ENCODE peak calls at places on chromosomes 13 and 19, in four cellular contexts. One of them, this sample, is unnamed.

GRCh38 chr13:97474581-97474980 is 40.6 kb downstream of the RAP2A start:
- DNase-seq in NCI-H2081: no peak
- DNase-seq in mesenteric fat pad: no peak
- DNase-seq in DMS79: no peak
- DNase-seq in this sample: no peak

GRCh38 chr13:45527699-45528462 is 63.1 kb downstream of the COG3 start:
- DNase-seq in DMS79: no peak
- DNase-seq in mesenteric fat pad: no peak
- DNase-seq in NCI-H2081: no peak
- DNase-seq in this sample: no peak

GRCh38 chr13:36551445-36551844 is 119.2 kb downstream of the CCNA1 start:
- DNase-seq in NCI-H2081: no peak
- DNase-seq in mesenteric fat pad: no peak
- DNase-seq in DMS79: no peak
- DNase-seq in this sample: no peak

GRCh38 chr13:29474991-29475390 is 120.5 kb downstream of the SLC7A1 start:
- DNase-seq in NCI-H2081: no peak
- DNase-seq in mesenteric fat pad: no peak
- DNase-seq in DMS79: no peak
- DNase-seq in this sample: no peak

GRCh38 chr19:30911491-30911890 is 437.7 kb downstream of the TSHZ3 start:
- DNase-seq in NCI-H2081: no peak
- DNase-seq in DMS79: no peak
- DNase-seq in mesenteric fat pad: no peak
- DNase-seq in this sample: no peak

GRCh38 chr19:13016628-13017305 is 21.5 kb downstream of the NFIX start:
- DNase-seq in mesenteric fat pad: no peak
- DNase-seq in DMS79: no peak
- DNase-seq in NCI-H2081: no peak
- DNase-seq in this sample: no peak

GRCh38 chr13:107716741-107717140 is 498.6 kb downstream of the LIG4 start:
- DNase-seq in DMS79: no peak
- DNase-seq in mesenteric fat pad: no peak
- DNase-seq in NCI-H2081: no peak
- DNase-seq in this sample: no peak

GRCh38 chr19:42284641-42285341 is 15.7 kb downstream of the CIC start:
- DNase-seq in mesenteric fat pad: no peak
- DNase-seq in DMS79: no peak
- DNase-seq in NCI-H2081: no peak
- DNase-seq in this sample: no peak

GRCh38 chr13:31032574-31033095 is 100.2 kb downstream of the TEX26 start:
- DNase-seq in DMS79: no peak
- DNase-seq in NCI-H2081: no peak
- DNase-seq in mesenteric fat pad: no peak
- DNase-seq in this sample: no peak

GRCh38 chr13:112072531-112073244 is 5.7 kb downstream of the SOX1 start:
- DNase-seq in NCI-H2081: peak
- DNase-seq in mesenteric fat pad: no peak
- DNase-seq in DMS79: peak
- DNase-seq in this sample: no peak

GRCh38 chr13:51221674-51222509 is at the start of gene FAM124A:
- DNase-seq in mesenteric fat pad: no peak
- DNase-seq in DMS79: no peak
- DNase-seq in NCI-H2081: peak
- DNase-seq in this sample: no peak

GRCh38 chr19:1110809-1111640 is 7.2 kb downstream of the GPX4 start:
- DNase-seq in NCI-H2081: no peak
- DNase-seq in DMS79: no peak
- DNase-seq in mesenteric fat pad: no peak
- DNase-seq in this sample: no peak

GRCh38 chr19:43781630-43782310 is 997 bp upstream of the KCNN4 start:
- DNase-seq in mesenteric fat pad: no peak
- DNase-seq in DMS79: no peak
- DNase-seq in NCI-H2081: no peak
- DNase-seq in this sample: no peak

GRCh38 chr13:80340643-80341097 is 256 bp downstream of the SPRY2 start:
- DNase-seq in DMS79: no peak
- DNase-seq in mesenteric fat pad: no peak
- DNase-seq in NCI-H2081: peak
- DNase-seq in this sample: no peak

GRCh38 chr19:6076675-6077463 is 33.4 kb downstream of the RFX2 start:
- DNase-seq in NCI-H2081: no peak
- DNase-seq in mesenteric fat pad: no peak
- DNase-seq in DMS79: no peak
- DNase-seq in this sample: no peak

GRCh38 chr13:37277435-37278144 is 172.1 kb upstream of the CSNK1A1L start:
- DNase-seq in mesenteric fat pad: no peak
- DNase-seq in NCI-H2081: no peak
- DNase-seq in DMS79: no peak
- DNase-seq in this sample: no peak

GRCh38 chr19:43847246-43847645 is 20.1 kb downstream of the ZNF283 start:
- DNase-seq in mesenteric fat pad: no peak
- DNase-seq in NCI-H2081: no peak
- DNase-seq in DMS79: no peak
- DNase-seq in this sample: no peak

GRCh38 chr13:76643596-76643995 is 242.6 kb downstream of the KCTD12 start:
- DNase-seq in NCI-H2081: no peak
- DNase-seq in DMS79: no peak
- DNase-seq in mesenteric fat pad: no peak
- DNase-seq in this sample: no peak

GRCh38 chr13:33204130-33204927 is 81.2 kb downstream of the STARD13 start:
- DNase-seq in NCI-H2081: no peak
- DNase-seq in mesenteric fat pad: no peak
- DNase-seq in DMS79: no peak
- DNase-seq in this sample: no peak

GRCh38 chr19:540867-541637 is 2.8 kb upstream of the GZMM start:
- DNase-seq in mesenteric fat pad: no peak
- DNase-seq in DMS79: no peak
- DNase-seq in NCI-H2081: no peak
- DNase-seq in this sample: no peak

GRCh38 chr13:52359534-52359933 is 46.4 kb downstream of the THSD1 start:
- DNase-seq in NCI-H2081: no peak
- DNase-seq in DMS79: no peak
- DNase-seq in mesenteric fat pad: no peak
- DNase-seq in this sample: no peak

GRCh38 chr19:3576696-3577443 is 4.1 kb downstream of the HMG20B start:
- DNase-seq in mesenteric fat pad: no peak
- DNase-seq in NCI-H2081: no peak
- DNase-seq in DMS79: no peak
- DNase-seq in this sample: no peak

GRCh38 chr19:9381367-9381785 is 18.6 kb downstream of the ZNF177 start:
- DNase-seq in DMS79: no peak
- DNase-seq in mesenteric fat pad: no peak
- DNase-seq in NCI-H2081: no peak
- DNase-seq in this sample: no peak

GRCh38 chr13:46687810-46688209 is 109.2 kb downstream of the ESD start:
- DNase-seq in mesenteric fat pad: no peak
- DNase-seq in DMS79: no peak
- DNase-seq in NCI-H2081: peak
- DNase-seq in this sample: no peak

GRCh38 chr19:1675633-1676350 is 23.4 kb upstream of the TCF3 start:
- DNase-seq in mesenteric fat pad: no peak
- DNase-seq in DMS79: no peak
- DNase-seq in NCI-H2081: no peak
- DNase-seq in this sample: no peak

GRCh38 chr19:15317392-15318011 is 14.8 kb downstream of the BRD4 start:
- DNase-seq in NCI-H2081: no peak
- DNase-seq in DMS79: no peak
- DNase-seq in mesenteric fat pad: no peak
- DNase-seq in this sample: no peak

GRCh38 chr13:48533207-48533499 is 273 bp upstream of the RCBTB2 start:
- DNase-seq in DMS79: no peak
- DNase-seq in NCI-H2081: no peak
- DNase-seq in mesenteric fat pad: no peak
- DNase-seq in this sample: no peak

GRCh38 chr13:60230593-60230992 is 66.9 kb upstream of the DIAPH3 start:
- DNase-seq in DMS79: no peak
- DNase-seq in NCI-H2081: no peak
- DNase-seq in mesenteric fat pad: no peak
- DNase-seq in this sample: no peak

GRCh38 chr13:38902551-38902950 is 88.1 kb downstream of the STOML3 start:
- DNase-seq in mesenteric fat pad: no peak
- DNase-seq in DMS79: no peak
- DNase-seq in NCI-H2081: no peak
- DNase-seq in this sample: no peak

GRCh38 chr19:48965806-48966540 is 864 bp downstream of the FTL start:
- DNase-seq in mesenteric fat pad: peak
- DNase-seq in NCI-H2081: peak
- DNase-seq in DMS79: peak
- DNase-seq in this sample: peak

GRCh38 chr19:51735759-51736449 is 12.1 kb upstream of the HAS1 start:
- DNase-seq in DMS79: no peak
- DNase-seq in mesenteric fat pad: no peak
- DNase-seq in NCI-H2081: no peak
- DNase-seq in this sample: no peak

GRCh38 chr19:40466219-40467006 is at the start of gene SPTBN4:
- DNase-seq in NCI-H2081: no peak
- DNase-seq in DMS79: no peak
- DNase-seq in mesenteric fat pad: no peak
- DNase-seq in this sample: no peak

GRCh38 chr13:73174521-73175010 is 115.8 kb downstream of the KLF5 start:
- DNase-seq in mesenteric fat pad: no peak
- DNase-seq in NCI-H2081: no peak
- DNase-seq in DMS79: no peak
- DNase-seq in this sample: no peak

This sample was measured in osteocyte.